ENCODE peak calls at places on chromosomes 5 and 9, in five cellular contexts. Z is astrocyte, C is trophoblast cell, O is tibial artery, G is GM23248. V is an unnamed sample.

GRCh38 chr5:73031839-73032238 is 76.0 kb downstream of the FCHO2 start:
- DNase-seq in O (no peak), Z (peak; percentile 79), G (peak; percentile 84), C (no peak), V (no peak)

GRCh38 chr9:34983209-34983608 is 6.3 kb upstream of the DNAJB5 start:
- DNase-seq in G (no peak), Z (no peak), C (no peak), O (no peak), V (no peak)

GRCh38 chr5:150146862-150147579 is 8.6 kb downstream of the PDGFRB start:
- DNase-seq in C (no peak), O (no peak), Z (no peak), G (no peak), V (no peak)

GRCh38 chr5:131980696-131981095 is 30.8 kb downstream of the ACSL6 start:
- DNase-seq in G (no peak), O (no peak), C (no peak), Z (no peak), V (no peak)

GRCh38 chr5:104186100-104186499 is 623.5 kb upstream of the NUDT12 start:
- DNase-seq in G (no peak), Z (peak; percentile 52), C (peak; percentile 76), O (no peak), V (no peak)

GRCh38 chr5:41575110-41575779 is 64.8 kb upstream of the PLCXD3 start:
- DNase-seq in O (no peak), C (no peak), Z (no peak), G (no peak), V (no peak)

GRCh38 chr5:446864-447263 is 3.9 kb downstream of the EXOC3 start:
- DNase-seq in Z (no peak), C (peak; percentile 71), O (peak; percentile 16), G (peak; percentile 67), V (no peak)

GRCh38 chr5:6583049-6583880 is 49.6 kb downstream of the NSUN2 start:
- DNase-seq in O (no peak), G (peak; percentile 63), Z (no peak), C (no peak), V (no peak)

GRCh38 chr5:125180222-125180621 is 433.8 kb upstream of the ZNF608 start:
- DNase-seq in O (no peak), Z (no peak), G (peak; percentile 16), C (no peak), V (no peak)

DNA sequence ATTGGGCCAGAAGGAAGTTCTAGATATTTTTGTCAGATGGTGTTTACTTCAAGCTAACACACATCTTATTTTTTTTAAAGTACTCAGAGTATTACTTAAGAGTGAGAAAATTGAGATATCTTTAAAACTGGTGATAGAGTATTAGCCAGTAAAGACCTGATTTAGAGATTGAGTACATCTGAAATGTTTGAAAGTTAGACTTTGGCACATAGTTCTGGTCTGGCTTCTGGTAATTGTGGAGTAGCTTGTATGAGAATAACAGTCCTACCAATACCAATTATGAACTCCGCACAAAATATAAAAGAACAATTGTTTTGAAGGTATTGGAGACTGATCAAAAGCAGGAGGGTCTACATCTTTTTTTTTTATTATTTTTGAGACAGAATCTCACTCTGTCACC is 44.5 kb upstream of the GLIPR2 start:
- DNase-seq in O (no peak), G (no peak), C (no peak), Z (no peak), V (no peak)
- H3K4me3 ChIP-seq in O (no peak overlapping the region), G (no peak overlapping the region), C (no peak overlapping the region), Z (no peak overlapping the region), V (no peak overlapping the region)

GRCh38 chr5:141514330-141515111 is 25.6 kb downstream of the PCDHGC5 start:
- DNase-seq in G (peak; percentile 73), Z (peak; percentile 54), O (no peak), C (no peak), V (no peak)

GRCh38 chr5:141512390-141513020 is 23.6 kb downstream of the PCDHGC5 start:
- DNase-seq in Z (peak; percentile 33), O (peak; percentile 87), C (peak; percentile 89), G (peak; percentile 78), V (peak; percentile 63)

GRCh38 chr5:141513021-141513626 is 24.2 kb downstream of the PCDHGC5 start:
- DNase-seq in G (peak; percentile 83), Z (peak; percentile 60), O (peak; percentile 48), C (peak; percentile 37), V (no peak)

GRCh38 chr5:141515141-141515540 is 26.3 kb downstream of the PCDHGC5 start:
- DNase-seq in O (no peak), C (no peak), Z (no peak), G (no peak), V (no peak)

DNA sequence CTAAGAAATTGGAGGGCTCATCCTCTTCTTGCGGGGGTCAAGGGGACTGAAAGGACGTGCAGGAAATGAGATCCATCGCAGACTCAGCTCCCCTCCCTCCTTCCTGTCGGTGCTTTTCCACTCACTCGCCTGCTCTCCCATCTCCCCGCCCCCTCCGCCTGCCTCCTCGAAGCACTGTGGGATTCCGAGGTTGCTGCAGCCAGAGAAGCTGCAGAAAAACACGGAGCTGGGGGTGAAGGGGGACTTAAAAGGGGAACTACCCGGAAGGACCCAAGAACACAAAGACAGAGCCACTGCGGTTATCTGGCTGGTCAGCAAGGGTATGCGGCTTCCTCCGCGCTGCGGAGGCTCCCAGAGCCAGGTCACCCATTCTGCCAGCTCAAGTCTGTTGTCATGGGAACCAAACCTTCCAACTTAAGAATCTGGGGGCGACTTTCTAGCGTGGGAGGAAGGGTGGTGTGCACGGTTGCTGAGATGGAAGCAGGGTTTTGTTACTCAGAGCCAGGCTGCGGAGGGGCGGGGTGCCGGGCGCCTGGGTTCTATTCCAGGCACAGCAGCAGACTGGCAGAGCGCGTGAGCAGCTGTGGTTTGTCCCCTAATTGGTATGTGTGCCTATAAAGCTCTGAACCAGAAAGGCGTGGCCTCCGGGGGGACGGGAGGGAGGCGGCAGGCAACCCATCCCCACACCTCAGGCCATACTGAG is 24.9 kb downstream of the PCDHGC5 start:
- DNase-seq in C (peak; percentile 43), Z (peak; percentile 88), G (peak; percentile 97), O (peak; percentile 87), V (peak; percentile 78)
- H3K4me3 ChIP-seq in C (no peak overlapping the region), Z (peak overlapping the region; percentile 48), G (peak overlapping the region; percentile 69), O (peak overlapping the region; percentile 71), V (peak overlapping the region; percentile 81)

GRCh38 chr5:10563940-10564837 is at the start of gene ANKRD33B:
- DNase-seq in G (peak; percentile 79), O (peak; percentile 49), Z (peak; percentile 41), C (peak; percentile 41), V (no peak)

GRCh38 chr5:10564838-10565784 is 1.2 kb downstream of the ANKRD33B start:
- DNase-seq in O (no peak), Z (no peak), G (peak; percentile 47), C (no peak), V (no peak)

GRCh38 chr5:10566556-10567068 is 2.7 kb downstream of the ANKRD33B start:
- DNase-seq in C (no peak), G (no peak), Z (no peak), O (no peak), V (no peak)

GRCh38 chr5:10567181-10567591 is 3.3 kb downstream of the ANKRD33B start:
- DNase-seq in O (no peak), Z (peak; percentile 37), C (no peak), G (no peak), V (no peak)

GRCh38 chr5:10565785-10566506 is 2.1 kb downstream of the ANKRD33B start:
- DNase-seq in G (peak; percentile 34), Z (no peak), C (no peak), O (no peak), V (no peak)
- H3K4me3 ChIP-seq in G (peak overlapping the region; percentile 79), Z (peak overlapping the region; percentile 68), C (peak overlapping the region; percentile 33), O (peak overlapping the region; percentile 67), V (peak overlapping the region; percentile 89)

GRCh38 chr5:65925601-65926275 is 637 bp upstream of the ERBIN start:
- DNase-seq in O (peak; percentile 68), G (peak; percentile 94), C (peak; percentile 84), Z (peak; percentile 83), V (peak; percentile 11)

GRCh38 chr5:65926276-65926761 is at the start of gene ERBIN:
- DNase-seq in C (peak; percentile 79), G (peak; percentile 87), O (peak; percentile 84), Z (peak; percentile 62), V (peak; percentile 31)

GRCh38 chr5:65925094-65925600 is 1.2 kb upstream of the ERBIN start:
- DNase-seq in G (peak; percentile 87), Z (peak; percentile 83), O (peak; percentile 68), C (peak; percentile 76), V (peak; percentile 28)

GRCh38 chr5:65923339-65923738 is 3.0 kb upstream of the ERBIN start:
- DNase-seq in O (no peak), C (no peak), Z (no peak), G (no peak), V (no peak)

GRCh38 chr5:65924366-65925093 is 1.8 kb upstream of the ERBIN start:
- DNase-seq in G (no peak), Z (no peak), C (no peak), O (no peak), V (no peak)
- H3K4me3 ChIP-seq in G (peak overlapping the region; percentile 97), Z (peak overlapping the region; percentile 62), C (peak overlapping the region; percentile 82), O (peak overlapping the region; percentile 97), V (peak overlapping the region; percentile 99)

DNA sequence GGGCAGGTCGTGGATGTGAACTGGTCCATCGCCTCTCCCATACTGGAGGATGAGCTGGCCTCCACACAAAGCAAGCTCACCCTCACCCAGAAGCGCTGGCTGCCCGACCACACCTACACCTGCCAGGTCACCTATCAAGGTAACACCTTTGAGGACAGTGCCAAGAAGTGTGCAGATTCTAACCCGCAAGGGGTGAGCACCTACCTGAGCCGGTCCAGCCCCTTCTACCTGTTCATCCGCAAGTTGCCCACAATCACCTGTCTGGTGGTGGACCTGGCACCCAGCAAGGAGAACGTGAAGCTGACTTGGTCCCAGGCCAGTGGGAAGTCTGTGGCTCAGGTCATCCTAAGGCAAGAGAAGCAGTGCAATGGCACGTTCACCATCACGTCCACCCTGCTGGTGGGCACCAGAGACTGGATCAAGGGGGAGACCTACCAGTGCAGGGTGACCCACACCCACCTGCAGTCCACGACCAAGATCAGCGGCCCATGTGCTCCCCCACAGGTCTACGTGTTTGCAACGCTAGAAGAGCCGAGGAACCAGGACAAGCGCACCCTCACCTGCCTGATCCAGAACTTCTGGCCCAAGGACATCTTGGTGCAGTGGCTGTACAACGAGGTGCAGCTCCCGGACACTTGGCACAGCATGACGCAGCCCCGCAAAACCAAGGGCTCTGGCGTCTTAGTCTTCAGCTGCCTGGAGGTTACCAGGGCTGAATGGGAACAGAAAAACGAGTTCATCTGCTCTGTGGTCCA is 71.3 kb downstream of the INSL6 start:
- DNase-seq in Z (no peak), G (no peak), O (no peak), C (no peak), V (no peak)
- H3K4me3 ChIP-seq in Z (no peak overlapping the region), G (no peak overlapping the region), O (no peak overlapping the region), C (no peak overlapping the region), V (no peak overlapping the region)